ENCODE peak calls at places on chromosomes 16 and 17, in nine cellular contexts. I is cardiac muscle cell; C is naive B cell; A is left ventricle myocardium superior; X is breast epithelium; G is fibroblast of pulmonary artery; Y is C1 segment of cervical spinal cord; E is fibroblast of gingiva; J is stimulated activated CD8-positive, alpha-beta memory T cell treated with anti-CD3 and anti-CD28 coated beads, Interleukin-2, amount 100 ng/mL, for 1 hour. Q is an unnamed sample.

GRCh38 chr17:79633937-79634813 is 23.3 kb upstream of the RBFOX3 start:
- DNase-seq in I (no peak), C (no peak), A (no peak), X (no peak), G (no peak), Y (no peak), E (no peak), J (no peak), Q (peak)

GRCh38 chr17:50009282-50009681 is 14.3 kb upstream of the DLX3 start:
- DNase-seq in I (no peak), C (no peak), A (no peak), X (no peak), G (no peak), Y (no peak), E (no peak), J (no peak), Q (no peak)

GRCh38 chr17:4724655-4725054 is 6.6 kb upstream of the MED11 start:
- DNase-seq in I (no peak), C (no peak), A (no peak), X (no peak), G (no peak), Y (no peak), E (no peak), J (no peak), Q (no peak)

GRCh38 chr17:50027639-50028206 is 28.2 kb upstream of the ITGA3 start:
- DNase-seq in I (peak), C (no peak), A (peak), X (peak), G (peak), Y (peak), E (peak), J (no peak), Q (peak)

GRCh38 chr17:82931696-82932060 is 91.9 kb upstream of the ZNF750 start:
- DNase-seq in I (peak), C (no peak), A (peak), X (peak), G (peak), Y (peak), E (peak), J (no peak), Q (no peak)

GRCh38 chr16:64826374-64826773 is 295.5 kb downstream of the CDH11 start:
- DNase-seq in I (peak), C (no peak), A (no peak), X (no peak), G (peak), Y (no peak), E (no peak), J (no peak), Q (no peak)

GRCh38 chr17:32876414-32877163 is at the start of gene MYO1D:
- DNase-seq in I (no peak), C (peak), A (peak), X (peak), G (no peak), Y (peak), E (no peak), J (peak), Q (peak)

GRCh38 chr17:19733953-19734526 is 14.1 kb downstream of the ALDH3A1 start:
- DNase-seq in I (no peak), C (no peak), A (no peak), X (no peak), G (no peak), Y (no peak), E (no peak), J (no peak), Q (no peak)

GRCh38 chr17:74432484-74433391 is 850 bp downstream of the GPRC5C start:
- DNase-seq in I (no peak), C (no peak), A (no peak), X (no peak), G (no peak), Y (no peak), E (no peak), J (no peak), Q (peak)

GRCh38 chr16:19559242-19559910 is 3.9 kb downstream of the VPS35L start:
- DNase-seq in I (peak), C (peak), A (no peak), X (no peak), G (peak), Y (peak), E (peak), J (no peak), Q (no peak)

GRCh38 chr16:85970712-85971220 is 71.8 kb downstream of the IRF8 start:
- DNase-seq in I (no peak), C (no peak), A (no peak), X (no peak), G (no peak), Y (no peak), E (no peak), J (no peak), Q (no peak)

GRCh38 chr17:4852504-4853075 is 19.4 kb downstream of the MINK1 start:
- DNase-seq in I (peak), C (no peak), A (no peak), X (no peak), G (peak), Y (no peak), E (no peak), J (no peak), Q (no peak)

GRCh38 chr16:29760567-29761279 is 14.9 kb upstream of the C16orf54 start:
- DNase-seq in I (no peak), C (no peak), A (no peak), X (no peak), G (no peak), Y (no peak), E (no peak), J (no peak), Q (no peak)

GRCh38 chr16:85722497-85722896 is 28.4 kb downstream of the C16orf74 start:
- DNase-seq in I (no peak), C (no peak), A (no peak), X (no peak), G (no peak), Y (peak), E (no peak), J (no peak), Q (no peak)

GRCh38 chr17:79520134-79520892 is 90.5 kb downstream of the RBFOX3 start:
- DNase-seq in I (no peak), C (no peak), A (no peak), X (no peak), G (no peak), Y (no peak), E (no peak), J (no peak), Q (no peak)

GRCh38 chr16:51268237-51268636 is 117.2 kb upstream of the SALL1 start:
- DNase-seq in I (no peak), C (no peak), A (no peak), X (no peak), G (no peak), Y (peak), E (no peak), J (no peak), Q (no peak)

GRCh38 chr16:47247691-47248090 is 103.9 kb upstream of the NETO2 start:
- DNase-seq in I (no peak), C (no peak), A (no peak), X (no peak), G (no peak), Y (peak), E (no peak), J (no peak), Q (no peak)

GRCh38 chr16:17827313-17827712 is 356.6 kb upstream of the XYLT1 start:
- DNase-seq in I (no peak), C (no peak), A (no peak), X (no peak), G (peak), Y (no peak), E (peak), J (no peak), Q (no peak)

GRCh38 chr17:8176197-8176940 is at the start of gene TMEM107:
- DNase-seq in I (peak), C (peak), A (peak), X (peak), G (peak), Y (peak), E (peak), J (peak), Q (peak)

GRCh38 chr17:57903961-57904360 is 51.3 kb downstream of the CUEDC1 start:
- DNase-seq in I (no peak), C (no peak), A (peak), X (no peak), G (no peak), Y (no peak), E (no peak), J (no peak), Q (no peak)

GRCh38 chr17:78044280-78044835 is 84.2 kb downstream of the TMC6 start:
- DNase-seq in I (no peak), C (no peak), A (no peak), X (no peak), G (no peak), Y (no peak), E (no peak), J (no peak), Q (no peak)

GRCh38 chr17:60170835-60171752 is 21.3 kb downstream of the CA4 start:
- DNase-seq in I (no peak), C (no peak), A (no peak), X (no peak), G (no peak), Y (peak), E (peak), J (no peak), Q (no peak)

GRCh38 chr17:65523411-65523810 is 38.0 kb downstream of the AXIN2 start:
- DNase-seq in I (peak), C (no peak), A (no peak), X (no peak), G (peak), Y (no peak), E (no peak), J (no peak), Q (no peak)

GRCh38 chr17:6599364-6599763 is 41.1 kb downstream of the KIAA0753 start:
- DNase-seq in I (no peak), C (peak), A (no peak), X (no peak), G (no peak), Y (no peak), E (peak), J (no peak), Q (no peak)

GRCh38 chr17:48841395-48841831 is 10.6 kb downstream of the CALCOCO2 start:
- DNase-seq in I (peak), C (peak), A (no peak), X (no peak), G (peak), Y (peak), E (peak), J (no peak), Q (no peak)

GRCh38 chr16:29023279-29024278 is 38.7 kb downstream of the LAT start:
- DNase-seq in I (no peak), C (no peak), A (no peak), X (no peak), G (peak), Y (no peak), E (no peak), J (no peak), Q (no peak)

GRCh38 chr16:72122308-72122707 is 28.7 kb downstream of the DHX38 start:
- DNase-seq in I (no peak), C (no peak), A (no peak), X (no peak), G (no peak), Y (no peak), E (no peak), J (no peak), Q (no peak)

GRCh38 chr16:67312450-67313118 is 14.0 kb downstream of the KCTD19 start:
- DNase-seq in I (peak), C (no peak), A (no peak), X (no peak), G (peak), Y (no peak), E (no peak), J (no peak), Q (no peak)

GRCh38 chr16:53320992-53321391 is 113.3 kb upstream of the RBL2 start:
- DNase-seq in I (no peak), C (no peak), A (no peak), X (no peak), G (no peak), Y (no peak), E (no peak), J (no peak), Q (no peak)

GRCh38 chr16:6616746-6617145 is 715.9 kb upstream of the RBFOX1 start:
- DNase-seq in I (no peak), C (no peak), A (no peak), X (no peak), G (no peak), Y (no peak), E (no peak), J (no peak), Q (no peak)

GRCh38 chr17:76793775-76794174 is 55.9 kb downstream of the MFSD11 start:
- DNase-seq in I (peak), C (no peak), A (no peak), X (no peak), G (peak), Y (no peak), E (no peak), J (no peak), Q (no peak)

GRCh38 chr17:74325743-74326379 is at the start of gene KIF19:
- DNase-seq in I (peak), C (no peak), A (peak), X (no peak), G (no peak), Y (peak), E (no peak), J (peak), Q (peak)

GRCh38 chr17:48605409-48605864 is 651 bp upstream of the HOXB6 start:
- DNase-seq in I (no peak), C (no peak), A (no peak), X (no peak), G (no peak), Y (no peak), E (no peak), J (no peak), Q (no peak)

GRCh38 chr16:73196670-73197069 is 148.7 kb upstream of the ZFHX3 start:
- DNase-seq in I (peak), C (peak), A (peak), X (peak), G (peak), Y (peak), E (peak), J (no peak), Q (peak)

GRCh38 chr16:24610421-24610765 is 71.0 kb downstream of the RBBP6 start:
- DNase-seq in I (peak), C (peak), A (peak), X (no peak), G (peak), Y (no peak), E (peak), J (no peak), Q (peak)

GRCh38 chr17:58232707-58233156 is 5.7 kb upstream of the LPO start:
- DNase-seq in I (peak), C (no peak), A (no peak), X (no peak), G (peak), Y (peak), E (no peak), J (no peak), Q (peak)

GRCh38 chr17:69462010-69462409 is 47.5 kb downstream of the MAP2K6 start:
- DNase-seq in I (no peak), C (no peak), A (no peak), X (no peak), G (no peak), Y (no peak), E (no peak), J (no peak), Q (no peak)